ENCODE peak calls at places on chromosomes 2 and 18, in four cellular contexts. One of them, this sample, is unnamed.

GRCh38 chr2:207632575-207633492 is 7.6 kb upstream of the METTL21A start:
- DNase-seq in T1000: peak; percentile 34
- DNase-seq in A549: peak; percentile 44
- DNase-seq in GM10248: no peak
- DNase-seq in this sample: peak; percentile 66

GRCh38 chr2:112491946-112492345 is 10.0 kb downstream of the TTL start:
- DNase-seq in A549: no peak
- DNase-seq in T1000: no peak
- DNase-seq in GM10248: no peak
- DNase-seq in this sample: no peak

GRCh38 chr2:12261993-12262680 is 454.6 kb upstream of the TRIB2 start:
- DNase-seq in GM10248: no peak
- DNase-seq in A549: no peak
- DNase-seq in T1000: no peak
- DNase-seq in this sample: no peak

GRCh38 chr2:85978883-85979780 is 90.3 kb upstream of the ST3GAL5 start:
- DNase-seq in A549: no peak
- DNase-seq in T1000: no peak
- DNase-seq in GM10248: no peak
- DNase-seq in this sample: peak; percentile 0

GRCh38 chr2:114201781-114202180 is 240.7 kb upstream of the DPP10 start:
- DNase-seq in A549: no peak
- DNase-seq in GM10248: no peak
- DNase-seq in T1000: no peak
- DNase-seq in this sample: no peak

GRCh38 chr18:23540867-23541266 is 37.6 kb downstream of the RMC1 start:
- DNase-seq in GM10248: peak; percentile 61
- DNase-seq in T1000: no peak
- DNase-seq in A549: no peak
- DNase-seq in this sample: no peak

GRCh38 chr18:70577023-70577420 is 288.2 kb downstream of the SOCS6 start:
- DNase-seq in GM10248: no peak
- DNase-seq in A549: no peak
- DNase-seq in T1000: no peak
- DNase-seq in this sample: no peak

GRCh38 chr2:100242891-100243670 is 79.2 kb downstream of the LONRF2 start:
- DNase-seq in T1000: no peak
- DNase-seq in GM10248: peak; percentile 76
- DNase-seq in A549: peak; percentile 43
- DNase-seq in this sample: peak; percentile 55

GRCh38 chr2:238634701-238635402 is 208.1 kb downstream of the ASB1 start:
- DNase-seq in T1000: no peak
- DNase-seq in A549: no peak
- DNase-seq in GM10248: no peak
- DNase-seq in this sample: no peak

GRCh38 chr2:196482119-196483065 is 157.1 kb upstream of the CCDC150 start:
- DNase-seq in A549: no peak
- DNase-seq in T1000: no peak
- DNase-seq in GM10248: no peak
- DNase-seq in this sample: no peak

GRCh38 chr2:240227538-240228428 is 87.3 kb upstream of the OTOS start:
- DNase-seq in A549: no peak
- DNase-seq in T1000: no peak
- DNase-seq in GM10248: no peak
- DNase-seq in this sample: peak; percentile 31

GRCh38 chr2:125745514-125745913 is 910.4 kb upstream of the GYPC start:
- DNase-seq in T1000: no peak
- DNase-seq in A549: no peak
- DNase-seq in GM10248: no peak
- DNase-seq in this sample: no peak

GRCh38 chr2:24652265-24653232 is 140.6 kb downstream of the PTRHD1 start:
- DNase-seq in T1000: no peak
- DNase-seq in A549: no peak
- DNase-seq in GM10248: no peak
- DNase-seq in this sample: no peak

GRCh38 chr18:31658670-31659573 is 25.5 kb downstream of the B4GALT6 start:
- DNase-seq in A549: no peak
- DNase-seq in GM10248: peak; percentile 60
- DNase-seq in T1000: no peak
- DNase-seq in this sample: no peak

GRCh38 chr2:226965376-226965775 is 129.5 kb downstream of the RHBDD1 start:
- DNase-seq in T1000: no peak
- DNase-seq in A549: no peak
- DNase-seq in GM10248: no peak
- DNase-seq in this sample: no peak

GRCh38 chr2:776517-776916 is 99.3 kb upstream of the TMEM18 start:
- DNase-seq in A549: no peak
- DNase-seq in T1000: no peak
- DNase-seq in GM10248: no peak
- DNase-seq in this sample: no peak

GRCh38 chr2:104476563-104476988 is 377.3 kb upstream of the POU3F3 start:
- DNase-seq in T1000: no peak
- DNase-seq in GM10248: no peak
- DNase-seq in A549: no peak
- DNase-seq in this sample: no peak

GRCh38 chr2:61969376-61969775 is 63.9 kb downstream of the COMMD1 start:
- DNase-seq in A549: no peak
- DNase-seq in GM10248: no peak
- DNase-seq in T1000: no peak
- DNase-seq in this sample: no peak

GRCh38 chr2:153872311-153873061 is 764 bp downstream of the GALNT13 start:
- DNase-seq in A549: no peak
- DNase-seq in T1000: no peak
- DNase-seq in GM10248: no peak
- DNase-seq in this sample: no peak

This sample was measured in ureter.